ENCODE peak calls at places on chromosomes 11 and 22, in four cellular contexts. Z is AML-193, E is SJSA1, O is LoVo. B is an unnamed sample.

GRCh38 chr11:76380977-76381719 is at the start of the genes GVQW3 and THAP12:
- DNase-seq in O (peak; percentile 97), E (peak; percentile 91), Z (peak; percentile 92), B (peak; percentile 92)

GRCh38 chr22:41620646-41621098 is at the start of gene DESI1:
- DNase-seq in E (no peak), O (no peak), Z (no peak), B (peak; percentile 21)

GRCh38 chr11:26665946-26666345 is 55.9 kb downstream of the SLC5A12 start:
- DNase-seq in Z (no peak), O (no peak), E (no peak), B (no peak)

GRCh38 chr11:90179923-90180322 is 42.9 kb downstream of the CHORDC1 start:
- DNase-seq in Z (no peak), O (no peak), E (no peak), B (no peak)

GRCh38 chr22:44181033-44181911 is 547 bp downstream of the PARVG start:
- DNase-seq in E (peak; percentile 63), O (no peak), Z (peak; percentile 31), B (no peak)

GRCh38 chr11:75499423-75500305 is 26.1 kb downstream of the GDPD5 start:
- DNase-seq in E (peak; percentile 70), O (peak; percentile 52), Z (no peak), B (no peak)

GRCh38 chr11:60377737-60378136 is 595 bp upstream of the MS4A7 start:
- DNase-seq in O (no peak), Z (peak; percentile 11), E (no peak), B (no peak)

GRCh38 chr22:30427871-30428270 is 2.3 kb downstream of the MTFP1 start:
- DNase-seq in E (no peak), Z (no peak), O (no peak), B (no peak)

GRCh38 chr11:77993902-77994301 is 566 bp downstream of the INTS4 start:
- DNase-seq in Z (no peak), O (no peak), E (no peak), B (no peak)

GRCh38 chr11:83124631-83125424 is 32.1 kb upstream of the PCF11 start:
- DNase-seq in O (no peak), Z (no peak), E (no peak), B (no peak)

GRCh38 chr11:35376613-35377012 is 42.7 kb downstream of the SLC1A2 start:
- DNase-seq in Z (no peak), E (no peak), O (no peak), B (no peak)

GRCh38 chr11:118909619-118910308 is 16.0 kb downstream of the BCL9L start:
- DNase-seq in O (no peak), E (no peak), Z (no peak), B (no peak)

GRCh38 chr22:29079218-29079901 is 6.5 kb downstream of the KREMEN1 start:
- DNase-seq in E (no peak), O (peak; percentile 46), Z (no peak), B (no peak)

GRCh38 chr11:125517116-125517804 is 21.2 kb upstream of the FEZ1 start:
- DNase-seq in Z (no peak), O (no peak), E (no peak), B (no peak)

GRCh38 chr11:90178751-90179150 is 44.1 kb downstream of the CHORDC1 start:
- DNase-seq in Z (no peak), E (no peak), O (no peak), B (no peak)

GRCh38 chr11:76768091-76769047 is 14.8 kb upstream of the TSKU start:
- DNase-seq in Z (peak; percentile 92), E (no peak), O (no peak), B (peak; percentile 29)

GRCh38 chr11:67629386-67630229 is at the start of gene NUDT8:
- DNase-seq in Z (peak; percentile 65), E (peak; percentile 94), O (peak; percentile 83), B (peak; percentile 65)

GRCh38 chr11:227824-228223 is 8.3 kb downstream of the SIRT3 start:
- DNase-seq in O (no peak), Z (no peak), E (no peak), B (no peak)

GRCh38 chr11:70820311-70820710 is 422.0 kb downstream of the CTTN start:
- DNase-seq in E (no peak), Z (no peak), O (no peak), B (no peak)

GRCh38 chr11:122979103-122979814 is 2.4 kb downstream of the BSX start:
- DNase-seq in E (no peak), Z (no peak), O (no peak), B (no peak)

GRCh38 chr11:6693342-6694228 is 10.4 kb upstream of the MRPL17 start:
- DNase-seq in E (peak; percentile 49), O (peak; percentile 39), Z (no peak), B (no peak)

GRCh38 chr11:47225552-47226137 is 10.9 kb downstream of the DDB2 start:
- DNase-seq in Z (no peak), O (no peak), E (no peak), B (no peak)

GRCh38 chr22:20206709-20207215 is 55.9 kb upstream of the CCDC188 start:
- DNase-seq in O (peak; percentile 59), Z (no peak), E (no peak), B (no peak)

GRCh38 chr22:50267591-50268390 is 2.4 kb downstream of the MAPK11 start:
- DNase-seq in E (no peak), O (no peak), Z (no peak), B (no peak)

GRCh38 chr11:130477646-130478203 is 29.3 kb downstream of the ADAMTS15 start:
- DNase-seq in O (no peak), Z (no peak), E (no peak), B (no peak)

GRCh38 chr11:20739004-20739612 is 69.7 kb downstream of the NELL1 start:
- DNase-seq in E (no peak), O (no peak), Z (no peak), B (no peak)

GRCh38 chr22:44186737-44187136 is 6.0 kb downstream of the PARVG start:
- DNase-seq in Z (no peak), E (no peak), O (no peak), B (no peak)

GRCh38 chr11:28461338-28461737 is 353.1 kb downstream of the METTL15 start:
- DNase-seq in E (no peak), O (no peak), Z (no peak), B (no peak)

GRCh38 chr22:39288135-39288898 is 31.1 kb downstream of the RPL3 start:
- DNase-seq in O (no peak), Z (no peak), E (no peak), B (no peak)

GRCh38 chr11:34411786-34412185 is 26.9 kb upstream of the CAT start:
- DNase-seq in Z (no peak), E (no peak), O (no peak), B (no peak)

GRCh38 chr11:130551388-130551787 is 102.9 kb downstream of the ADAMTS15 start:
- DNase-seq in E (no peak), Z (no peak), O (no peak), B (no peak)

GRCh38 chr22:33487041-33487716 is 429.0 kb upstream of the SYN3 start:
- DNase-seq in O (no peak), E (no peak), Z (no peak), B (no peak)

GRCh38 chr22:19887251-19887985 is 32.7 kb upstream of the GNB1L start:
- DNase-seq in E (no peak), Z (no peak), O (no peak), B (no peak)

GRCh38 chr22:50104149-50104548 is 14.3 kb downstream of the MOV10L1 start:
- DNase-seq in O (no peak), Z (no peak), E (no peak), B (no peak)